ENCODE peak calls at places on chromosomes 2 and 18, in nine cellular contexts. N is NCI-H345, M is stromal cell of bone marrow, J is T-cell, L is AG04449, S is right lobe of liver, Y is GM12892, X is endothelial cell, T is kidney epithelial cell. G is an unnamed sample.

GRCh38 chr18:22108674-22109073 is 60.7 kb upstream of the GATA6 start:
- DNase-seq in N (no peak), M (no peak), J (no peak), L (no peak), S (peak), Y (no peak), X (no peak), T (no peak), G (no peak)

GRCh38 chr18:76488190-76488589 is 6.9 kb downstream of the ZNF516 start:
- DNase-seq in N (no peak), M (no peak), J (no peak), L (no peak), S (no peak), Y (no peak), X (no peak), T (no peak), G (no peak)

GRCh38 chr2:108944601-108945241 is 44.3 kb downstream of the EDAR start:
- DNase-seq in N (no peak), M (no peak), J (no peak), L (no peak), S (no peak), Y (no peak), X (no peak), T (no peak), G (no peak)

GRCh38 chr2:40244251-40245010 is 207.5 kb downstream of the SLC8A1 start:
- DNase-seq in N (peak), M (peak), J (no peak), L (peak), S (peak), Y (peak), X (peak), T (peak), G (no peak)

GRCh38 chr2:41414486-41415230 is 633.2 kb upstream of the PKDCC start:
- DNase-seq in N (peak), M (peak), J (no peak), L (no peak), S (no peak), Y (no peak), X (peak), T (no peak), G (no peak)

GRCh38 chr2:69298862-69299261 is 88.2 kb downstream of the GFPT1 start:
- DNase-seq in N (no peak), M (no peak), J (no peak), L (no peak), S (no peak), Y (no peak), X (no peak), T (no peak), G (no peak)

GRCh38 chr2:234211797-234212196 is 161.3 kb downstream of the SPP2 start:
- DNase-seq in N (no peak), M (no peak), J (no peak), L (no peak), S (no peak), Y (no peak), X (no peak), T (no peak), G (no peak)

GRCh38 chr2:45046786-45047185 is 37.5 kb upstream of the SIX2 start:
- DNase-seq in N (no peak), M (peak), J (no peak), L (no peak), S (no peak), Y (no peak), X (no peak), T (no peak), G (no peak)

GRCh38 chr18:37322497-37323035 is 243.0 kb downstream of the CELF4 start:
- DNase-seq in N (peak), M (peak), J (no peak), L (no peak), S (no peak), Y (peak), X (peak), T (no peak), G (no peak)

GRCh38 chr2:160608525-160609085 is 115.0 kb upstream of the RBMS1 start:
- DNase-seq in N (no peak), M (no peak), J (no peak), L (no peak), S (no peak), Y (no peak), X (no peak), T (no peak), G (no peak)

GRCh38 chr18:72674710-72675109 is 130.6 kb upstream of the CBLN2 start:
- DNase-seq in N (no peak), M (no peak), J (no peak), L (no peak), S (no peak), Y (peak), X (no peak), T (no peak), G (no peak)

GRCh38 chr18:79396431-79397287 is 929 bp downstream of the NFATC1 start:
- DNase-seq in N (no peak), M (peak), J (no peak), L (no peak), S (peak), Y (no peak), X (peak), T (no peak), G (no peak)

GRCh38 chr2:159137511-159138101 is 148.9 kb downstream of the WDSUB1 start:
- DNase-seq in N (no peak), M (no peak), J (no peak), L (no peak), S (no peak), Y (no peak), X (no peak), T (no peak), G (no peak)

GRCh38 chr2:70474266-70474848 is 79.3 kb downstream of the TGFA start:
- DNase-seq in N (no peak), M (no peak), J (no peak), L (no peak), S (no peak), Y (no peak), X (no peak), T (no peak), G (no peak)

GRCh38 chr18:63427566-63427965 is 5.3 kb upstream of the VPS4B start:
- DNase-seq in N (no peak), M (no peak), J (no peak), L (no peak), S (no peak), Y (no peak), X (no peak), T (peak), G (no peak)

GRCh38 chr2:240868286-240869108 is at the start of gene AGXT:
- DNase-seq in N (peak), M (no peak), J (no peak), L (no peak), S (peak), Y (no peak), X (no peak), T (no peak), G (no peak)

GRCh38 chr2:176269319-176270099 is at the start of gene MTX2:
- DNase-seq in N (peak), M (no peak), J (peak), L (no peak), S (peak), Y (peak), X (peak), T (no peak), G (peak)

GRCh38 chr18:8508320-8508719 is 100.9 kb upstream of the RAB12 start:
- DNase-seq in N (no peak), M (no peak), J (no peak), L (no peak), S (no peak), Y (no peak), X (no peak), T (no peak), G (no peak)

GRCh38 chr2:226763320-226763719 is 36.3 kb downstream of the IRS1 start:
- DNase-seq in N (no peak), M (no peak), J (no peak), L (no peak), S (no peak), Y (no peak), X (no peak), T (no peak), G (no peak)